ENCODE peak calls at places on chromosome 17, in six cellular contexts. One of them, this sample, is unnamed.

GRCh38 chr17:28112199-28112995 is 69.9 kb downstream of the NLK start:
- DNase-seq in A549: no peak
- DNase-seq in NB4: no peak
- DNase-seq in endothelial cell of umbilical vein: peak
- DNase-seq in GM12878: no peak
- DNase-seq in K562: no peak
- DNase-seq in this sample: no peak

GRCh38 chr17:41645371-41646063 is 21.1 kb upstream of the KRT17 start:
- DNase-seq in A549: peak
- DNase-seq in NB4: no peak
- DNase-seq in endothelial cell of umbilical vein: no peak
- DNase-seq in GM12878: no peak
- DNase-seq in K562: peak
- DNase-seq in this sample: peak

GRCh38 chr17:76528156-76528527 is 9.4 kb downstream of the CYGB start:
- DNase-seq in A549: no peak
- DNase-seq in NB4: peak
- DNase-seq in endothelial cell of umbilical vein: no peak
- DNase-seq in GM12878: no peak
- DNase-seq in K562: no peak
- DNase-seq in this sample: no peak

GRCh38 chr17:16352303-16352837 is 899 bp downstream of the CENPV start:
- DNase-seq in A549: peak
- DNase-seq in NB4: peak
- DNase-seq in endothelial cell of umbilical vein: peak
- DNase-seq in GM12878: no peak
- DNase-seq in K562: peak
- DNase-seq in this sample: peak

GRCh38 chr17:80359422-80360110 is 55.4 kb upstream of the ENDOV start:
- DNase-seq in A549: no peak
- DNase-seq in NB4: peak
- DNase-seq in endothelial cell of umbilical vein: no peak
- DNase-seq in GM12878: no peak
- DNase-seq in K562: no peak
- DNase-seq in this sample: no peak

GRCh38 chr17:41957869-41958231 is 8.7 kb upstream of the CNP start:
- DNase-seq in A549: no peak
- DNase-seq in NB4: no peak
- DNase-seq in endothelial cell of umbilical vein: no peak
- DNase-seq in GM12878: no peak
- DNase-seq in K562: no peak
- DNase-seq in this sample: no peak

GRCh38 chr17:40419559-40420331 is 2.0 kb upstream of the TOP2A start:
- DNase-seq in A549: no peak
- DNase-seq in NB4: peak
- DNase-seq in endothelial cell of umbilical vein: peak
- DNase-seq in GM12878: no peak
- DNase-seq in K562: no peak
- DNase-seq in this sample: peak

GRCh38 chr17:41463746-41464145 is 3.4 kb downstream of the KRT32 start:
- DNase-seq in A549: no peak
- DNase-seq in NB4: no peak
- DNase-seq in endothelial cell of umbilical vein: no peak
- DNase-seq in GM12878: no peak
- DNase-seq in K562: no peak
- DNase-seq in this sample: no peak

GRCh38 chr17:61139219-61139618 is 260.4 kb upstream of the TBX2 start:
- DNase-seq in A549: no peak
- DNase-seq in NB4: peak
- DNase-seq in endothelial cell of umbilical vein: no peak
- DNase-seq in GM12878: peak
- DNase-seq in K562: no peak
- DNase-seq in this sample: no peak

GRCh38 chr17:81028506-81028858 is 6.5 kb upstream of the BAIAP2 start:
- DNase-seq in A549: no peak
- DNase-seq in NB4: no peak
- DNase-seq in endothelial cell of umbilical vein: no peak
- DNase-seq in GM12878: no peak
- DNase-seq in K562: no peak
- DNase-seq in this sample: no peak

GRCh38 chr17:79045830-79046500 is 22.0 kb downstream of the C1QTNF1 start:
- DNase-seq in A549: peak
- DNase-seq in NB4: peak
- DNase-seq in endothelial cell of umbilical vein: peak
- DNase-seq in GM12878: no peak
- DNase-seq in K562: peak
- DNase-seq in this sample: peak

GRCh38 chr17:73293480-73293911 is 18.3 kb downstream of the CDC42EP4 start:
- DNase-seq in A549: no peak
- DNase-seq in NB4: peak
- DNase-seq in endothelial cell of umbilical vein: no peak
- DNase-seq in GM12878: no peak
- DNase-seq in K562: no peak
- DNase-seq in this sample: no peak

GRCh38 chr17:37787055-37787720 is 42.3 kb upstream of the HNF1B start:
- DNase-seq in A549: peak
- DNase-seq in NB4: no peak
- DNase-seq in endothelial cell of umbilical vein: no peak
- DNase-seq in GM12878: no peak
- DNase-seq in K562: no peak
- DNase-seq in this sample: peak

GRCh38 chr17:751269-752001 is 629 bp downstream of the GEMIN4 start:
- DNase-seq in A549: peak
- DNase-seq in NB4: peak
- DNase-seq in endothelial cell of umbilical vein: peak
- DNase-seq in GM12878: no peak
- DNase-seq in K562: peak
- DNase-seq in this sample: no peak

GRCh38 chr17:35577826-35578194 is 561 bp downstream of the PEX12 start:
- DNase-seq in A549: no peak
- DNase-seq in NB4: peak
- DNase-seq in endothelial cell of umbilical vein: no peak
- DNase-seq in GM12878: no peak
- DNase-seq in K562: peak
- DNase-seq in this sample: no peak

GRCh38 chr17:1025733-1026598 is 29.0 kb downstream of the TIMM22 start:
- DNase-seq in A549: no peak
- DNase-seq in NB4: no peak
- DNase-seq in endothelial cell of umbilical vein: no peak
- DNase-seq in GM12878: no peak
- DNase-seq in K562: no peak
- DNase-seq in this sample: no peak

GRCh38 chr17:67401106-67401505 is 24.0 kb downstream of the PITPNC1 start:
- DNase-seq in A549: no peak
- DNase-seq in NB4: no peak
- DNase-seq in endothelial cell of umbilical vein: no peak
- DNase-seq in GM12878: no peak
- DNase-seq in K562: no peak
- DNase-seq in this sample: no peak

GRCh38 chr17:77117415-77117814 is 23.4 kb upstream of the SEC14L1 start:
- DNase-seq in A549: no peak
- DNase-seq in NB4: no peak
- DNase-seq in endothelial cell of umbilical vein: no peak
- DNase-seq in GM12878: no peak
- DNase-seq in K562: no peak
- DNase-seq in this sample: no peak

GRCh38 chr17:67570797-67571196 is 146.9 kb upstream of the NOL11 start:
- DNase-seq in A549: no peak
- DNase-seq in NB4: no peak
- DNase-seq in endothelial cell of umbilical vein: no peak
- DNase-seq in GM12878: no peak
- DNase-seq in K562: no peak
- DNase-seq in this sample: no peak

GRCh38 chr17:50107790-50108414 is 12.8 kb downstream of the PDK2 start:
- DNase-seq in A549: no peak
- DNase-seq in NB4: no peak
- DNase-seq in endothelial cell of umbilical vein: no peak
- DNase-seq in GM12878: no peak
- DNase-seq in K562: no peak
- DNase-seq in this sample: no peak

GRCh38 chr17:47702391-47702995 is 8.5 kb downstream of the TBKBP1 start:
- DNase-seq in A549: no peak
- DNase-seq in NB4: no peak
- DNase-seq in endothelial cell of umbilical vein: no peak
- DNase-seq in GM12878: no peak
- DNase-seq in K562: no peak
- DNase-seq in this sample: no peak

GRCh38 chr17:7294614-7295153 is at the start of gene YBX2:
- DNase-seq in A549: peak
- DNase-seq in NB4: peak
- DNase-seq in endothelial cell of umbilical vein: peak
- DNase-seq in GM12878: no peak
- DNase-seq in K562: no peak
- DNase-seq in this sample: no peak
- TF ChIP-seq MYC in A549: no peak
- TF ChIP-seq MYC in NB4: no peak
- TF ChIP-seq MYC in endothelial cell of umbilical vein: no peak
- TF ChIP-seq MYC in GM12878: no peak
- TF ChIP-seq MYC in K562: no peak
- TF ChIP-seq MYC in this sample: no peak

GRCh38 chr17:20157078-20157360 is 147.9 kb downstream of the SPECC1 start:
- DNase-seq in A549: no peak
- DNase-seq in NB4: no peak
- DNase-seq in endothelial cell of umbilical vein: no peak
- DNase-seq in GM12878: no peak
- DNase-seq in K562: no peak
- DNase-seq in this sample: no peak
- TF ChIP-seq MYC in A549: no peak
- TF ChIP-seq MYC in NB4: no peak
- TF ChIP-seq MYC in endothelial cell of umbilical vein: no peak
- TF ChIP-seq MYC in GM12878: no peak
- TF ChIP-seq MYC in K562: no peak
- TF ChIP-seq MYC in this sample: no peak

GRCh38 chr17:82106697-82107305 is 8.8 kb upstream of the FASN start:
- DNase-seq in A549: no peak
- DNase-seq in NB4: no peak
- DNase-seq in endothelial cell of umbilical vein: no peak
- DNase-seq in GM12878: no peak
- DNase-seq in K562: no peak
- DNase-seq in this sample: no peak
- TF ChIP-seq MYC in A549: no peak
- TF ChIP-seq MYC in NB4: no peak
- TF ChIP-seq MYC in endothelial cell of umbilical vein: no peak
- TF ChIP-seq MYC in GM12878: no peak
- TF ChIP-seq MYC in K562: no peak
- TF ChIP-seq MYC in this sample: no peak

GRCh38 chr17:74950207-74950606 is 14.5 kb downstream of the OTOP3 start:
- DNase-seq in A549: no peak
- DNase-seq in NB4: no peak
- DNase-seq in endothelial cell of umbilical vein: no peak
- DNase-seq in GM12878: no peak
- DNase-seq in K562: no peak
- DNase-seq in this sample: no peak
- TF ChIP-seq MYC in A549: no peak
- TF ChIP-seq MYC in NB4: no peak
- TF ChIP-seq MYC in endothelial cell of umbilical vein: no peak
- TF ChIP-seq MYC in GM12878: no peak
- TF ChIP-seq MYC in K562: no peak
- TF ChIP-seq MYC in this sample: no peak

DNA sequence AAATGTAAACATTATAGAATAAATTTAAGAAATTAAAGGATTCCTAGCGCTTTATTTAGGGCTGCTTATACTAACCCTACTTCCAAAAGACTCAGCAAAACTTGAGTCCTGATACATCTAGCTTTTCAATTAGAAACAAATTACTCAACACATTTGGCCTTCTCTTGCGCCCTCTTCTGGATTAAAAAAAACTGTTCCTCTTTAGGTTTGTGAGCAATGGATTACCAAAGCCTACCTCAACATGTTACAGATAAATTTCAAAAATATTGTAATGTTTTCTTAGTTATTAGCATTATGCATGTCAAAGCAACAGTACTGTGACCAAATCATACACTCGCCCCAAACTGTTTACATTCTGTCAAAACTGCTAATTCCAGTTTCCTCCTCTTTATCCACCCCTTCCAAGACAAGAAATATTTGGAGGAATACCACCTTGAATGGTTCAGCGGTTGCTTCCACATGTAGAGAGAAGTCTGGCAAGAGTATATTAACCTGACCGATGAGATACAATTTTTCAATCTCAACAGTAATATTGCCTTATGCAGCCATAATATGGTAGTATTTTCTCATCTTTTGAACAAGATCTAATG is 2.7 kb downstream of the NUFIP2 start:
- DNase-seq in A549: peak
- DNase-seq in NB4: peak
- DNase-seq in endothelial cell of umbilical vein: peak
- DNase-seq in GM12878: peak
- DNase-seq in K562: peak
- DNase-seq in this sample: peak
- TF ChIP-seq MYC in A549: no peak
- TF ChIP-seq MYC in NB4: no peak
- TF ChIP-seq MYC in endothelial cell of umbilical vein: no peak
- TF ChIP-seq MYC in GM12878: no peak
- TF ChIP-seq MYC in K562: no peak
- TF ChIP-seq MYC in this sample: no peak

GRCh38 chr17:75404223-75404738 is 1.2 kb downstream of the GRB2 start:
- DNase-seq in A549: peak
- DNase-seq in NB4: peak
- DNase-seq in endothelial cell of umbilical vein: peak
- DNase-seq in GM12878: no peak
- DNase-seq in K562: peak
- DNase-seq in this sample: peak
- TF ChIP-seq MYC in A549: no peak
- TF ChIP-seq MYC in NB4: peak
- TF ChIP-seq MYC in endothelial cell of umbilical vein: no peak
- TF ChIP-seq MYC in GM12878: no peak
- TF ChIP-seq MYC in K562: no peak
- TF ChIP-seq MYC in this sample: no peak